ENCODE peak calls at places on chromosome 17, in four cellular contexts. E is body of pancreas, R is psoas muscle, P is fibroblast of pulmonary artery. X is an unnamed sample.

GRCh38 chr17:50167371-50167770 is 1.6 kb downstream of the SGCA start:
- DNase-seq in E (no peak), R (peak; percentile 48), P (no peak), X (no peak)

GRCh38 chr17:75356260-75356937 is 49.1 kb downstream of the GRB2 start:
- DNase-seq in E (no peak), R (no peak), P (no peak), X (no peak)

GRCh38 chr17:73192219-73192893 is 499 bp upstream of the COG1 start:
- DNase-seq in E (peak; percentile 53), R (peak; percentile 83), P (peak; percentile 60), X (peak; percentile 65)

GRCh38 chr17:83171661-83172060 is 92.3 kb downstream of the METRNL start:
- DNase-seq in E (peak; percentile 2), R (peak; percentile 59), P (no peak), X (no peak)

GRCh38 chr17:8711291-8711690 is 33.3 kb downstream of the CCDC42 start:
- DNase-seq in E (no peak), R (no peak), P (no peak), X (no peak)

GRCh38 chr17:49926886-49927285 is 42.1 kb upstream of the DLX4 start:
- DNase-seq in E (peak; percentile 17), R (peak; percentile 85), P (peak; percentile 39), X (peak; percentile 76)

GRCh38 chr17:30369995-30370394 is 8.7 kb upstream of the CPD start:
- DNase-seq in E (no peak), R (no peak), P (no peak), X (no peak)

GRCh38 chr17:3032258-3033247 is 30.9 kb downstream of the OR1D5 start:
- DNase-seq in E (no peak), R (no peak), P (no peak), X (no peak)

GRCh38 chr17:35390663-35391062 is 17.2 kb upstream of the SLFN11 start:
- DNase-seq in E (peak; percentile 20), R (no peak), P (peak; percentile 61), X (no peak)

GRCh38 chr17:35257080-35257701 is 14.3 kb downstream of the SLFN5 start:
- DNase-seq in E (peak; percentile 74), R (no peak), P (peak; percentile 78), X (no peak)

GRCh38 chr17:12627776-12628491 is 37.8 kb upstream of the MYOCD start:
- DNase-seq in E (no peak), R (no peak), P (peak; percentile 51), X (no peak)

GRCh38 chr17:43328650-43329049 is 70.1 kb upstream of the ARL4D start:
- DNase-seq in E (no peak), R (no peak), P (no peak), X (no peak)

GRCh38 chr17:10987786-10988185 is 149.9 kb upstream of the PIRT start:
- DNase-seq in E (no peak), R (no peak), P (no peak), X (no peak)

GRCh38 chr17:66021757-66022156 is 170.2 kb downstream of the CEP112 start:
- DNase-seq in E (no peak), R (no peak), P (no peak), X (no peak)
- TF ChIP-seq CTCF in E (no peak), R (no peak), P (no peak), X (no peak)

DNA sequence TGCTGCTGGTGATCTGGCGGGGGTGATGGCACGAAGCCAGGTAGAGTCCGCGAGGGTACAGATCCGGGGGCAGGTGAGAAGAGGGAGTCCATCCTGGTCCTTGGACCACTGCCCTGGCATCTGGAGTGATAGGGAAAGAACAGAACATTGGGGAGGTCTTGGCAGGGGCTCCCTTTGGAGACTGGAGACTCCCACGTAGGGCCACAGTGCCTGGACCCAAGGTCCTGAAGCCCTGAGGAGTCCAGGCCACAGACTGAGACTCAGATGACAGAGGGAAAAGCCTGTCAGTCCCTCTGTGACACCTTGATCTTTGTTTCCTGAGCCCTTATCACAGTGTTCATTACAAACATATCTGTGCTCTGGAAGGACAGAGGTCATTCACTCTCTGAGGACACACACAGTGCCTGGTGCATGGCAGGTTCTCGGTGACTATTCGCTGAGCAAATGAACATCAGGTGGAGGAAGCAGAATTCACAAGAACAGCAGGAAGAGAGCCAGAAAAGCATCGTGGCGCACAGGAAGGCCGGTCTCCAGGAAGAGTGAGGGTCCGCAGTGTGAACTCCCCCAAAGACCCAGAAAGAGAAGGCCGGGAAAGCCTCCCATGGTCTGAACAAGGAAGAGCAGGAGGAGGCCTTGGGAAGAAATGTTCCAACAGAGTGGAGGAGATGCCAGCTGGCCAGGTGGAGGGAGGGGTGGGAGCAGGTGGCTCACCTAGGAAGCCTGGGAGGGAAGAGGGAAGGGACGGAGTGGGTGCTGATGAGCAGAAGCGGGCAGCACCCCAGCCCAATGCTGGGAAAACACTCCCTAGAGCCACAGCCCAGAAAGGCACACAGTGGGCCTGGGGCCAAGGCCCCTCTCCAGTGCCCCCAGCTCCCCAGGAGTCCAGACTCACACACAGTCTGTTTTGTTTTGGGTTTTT is 20.5 kb downstream of the PEMT start:
- DNase-seq in E (no peak), R (no peak), P (no peak), X (peak; percentile 61)
- TF ChIP-seq CTCF in E (no peak), R (no peak), P (no peak), X (no peak)

DNA sequence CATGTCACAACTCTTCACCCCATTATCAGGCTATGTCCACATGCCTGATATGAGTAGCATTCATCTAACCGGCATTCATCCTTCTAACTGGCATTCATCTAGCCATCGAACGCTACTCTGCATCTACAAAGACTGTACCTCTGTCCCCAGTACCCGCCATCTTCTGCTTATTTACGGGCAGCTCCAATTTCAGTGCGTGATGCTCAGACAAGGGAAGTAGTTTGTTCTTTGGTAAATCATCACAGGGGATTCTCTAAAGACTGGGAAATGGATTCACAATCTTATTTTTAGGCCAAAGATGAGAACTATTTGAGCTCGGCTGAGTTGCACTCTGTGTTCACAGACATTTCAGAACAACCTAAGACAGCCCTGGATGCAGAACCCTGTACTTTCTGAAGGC is 39.4 kb downstream of the STAT5B start:
- DNase-seq in E (no peak), R (no peak), P (no peak), X (no peak)
- TF ChIP-seq CTCF in E (no peak), R (no peak), P (no peak), X (no peak)

GRCh38 chr17:67717624-67718324 is at the start of gene NOL11:
- DNase-seq in E (peak; percentile 98), R (peak; percentile 99), P (peak; percentile 99), X (peak; percentile 99)
- TF ChIP-seq CTCF in E (peak; percentile 99), R (peak; percentile 88), P (peak; percentile 91), X (peak; percentile 97)

DNA sequence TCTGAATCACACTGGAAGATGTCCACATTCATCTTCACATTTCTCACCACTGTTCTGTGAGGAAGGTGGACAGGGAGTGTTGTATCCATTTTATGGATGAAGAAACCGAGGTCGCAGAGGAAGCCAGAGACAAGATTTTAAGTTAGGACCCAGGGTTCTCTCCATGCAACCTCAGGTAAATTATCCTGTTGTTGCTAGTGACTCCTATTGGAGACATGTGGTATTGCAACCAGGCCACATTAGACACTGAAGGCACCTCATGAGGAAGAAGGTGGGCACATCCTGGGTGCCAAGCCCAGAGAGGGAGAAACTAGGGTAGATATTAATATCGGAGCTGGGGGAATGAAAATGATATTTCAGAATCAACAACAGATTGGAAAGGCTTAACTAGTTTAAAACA is 8.5 kb upstream of the WNT9B start:
- DNase-seq in E (no peak), R (no peak), P (no peak), X (no peak)
- TF ChIP-seq CTCF in E (no peak), R (peak; percentile 27), P (peak; percentile 62), X (peak; percentile 35)

DNA sequence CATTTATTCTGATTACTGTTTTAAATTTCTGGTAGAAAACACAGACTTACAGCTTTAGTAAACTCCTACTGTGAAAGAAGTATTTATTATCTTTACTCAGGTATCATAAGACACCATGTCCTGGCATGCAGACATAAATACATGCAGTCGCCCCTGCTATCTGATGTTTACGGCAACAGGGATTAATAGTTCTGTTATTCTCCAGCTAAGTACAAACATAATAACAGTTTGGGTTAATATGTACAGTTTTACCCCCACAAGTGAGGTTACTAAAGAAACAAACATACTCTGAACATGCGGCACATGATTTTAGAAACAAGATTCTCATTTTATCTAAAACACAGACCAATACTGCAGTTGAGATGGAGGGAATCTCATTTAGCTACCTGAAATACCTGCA is 170.8 kb downstream of the ABCA8 start:
- DNase-seq in E (no peak), R (no peak), P (no peak), X (no peak)
- TF ChIP-seq CTCF in E (no peak), R (no peak), P (no peak), X (no peak)

GRCh38 chr17:40021471-40021961 is 6.3 kb downstream of the CSF3 start:
- DNase-seq in E (no peak), R (peak; percentile 88), P (peak; percentile 57), X (no peak)
- TF ChIP-seq CTCF in E (no peak), R (no peak), P (no peak), X (no peak)

GRCh38 chr17:62067165-62068145 is 2.4 kb upstream of the MED13 start:
- DNase-seq in E (no peak), R (no peak), P (no peak), X (no peak)
- TF ChIP-seq CTCF in E (no peak), R (no peak), P (no peak), X (no peak)

X was measured in left ventricle myocardium inferior.